ENCODE peak calls at places on chromosomes 11 and 22, in six cellular contexts. G, L, W, M, Z and J are unnamed samples.

GRCh38 chr11:2525941-2526807 is 81.4 kb downstream of the KCNQ1 start:
- ATAC-seq in G (no peak), L (no peak), W (no peak), M (no peak), Z (no peak), J (no peak)

GRCh38 chr22:24285245-24285644 is 14.6 kb downstream of the SPECC1L start:
- ATAC-seq in G (peak; percentile 80), L (no peak), W (no peak), M (no peak), Z (no peak), J (peak; percentile 32)

GRCh38 chr11:129249923-129250322 is 57.8 kb upstream of the ARHGAP32 start:
- ATAC-seq in G (no peak), L (no peak), W (no peak), M (no peak), Z (no peak), J (no peak)

GRCh38 chr22:39068033-39068785 is 8.9 kb upstream of the APOBEC3G start:
- ATAC-seq in G (peak; percentile 16), L (no peak), W (no peak), M (no peak), Z (peak; percentile 65), J (no peak)

GRCh38 chr22:38565441-38565840 is 4.5 kb downstream of the DMC1 start:
- ATAC-seq in G (no peak), L (no peak), W (no peak), M (no peak), Z (no peak), J (no peak)

GRCh38 chr11:75894036-75894585 is 79.1 kb downstream of the UVRAG start:
- ATAC-seq in G (peak; percentile 23), L (no peak), W (no peak), M (no peak), Z (no peak), J (no peak)

GRCh38 chr22:40486962-40487602 is 116.7 kb downstream of the SGSM3 start:
- ATAC-seq in G (no peak), L (no peak), W (no peak), M (no peak), Z (no peak), J (no peak)

GRCh38 chr11:31560842-31561476 is 51.4 kb downstream of the ELP4 start:
- ATAC-seq in G (no peak), L (no peak), W (no peak), M (no peak), Z (no peak), J (no peak)

GRCh38 chr11:120657306-120658070 is 145.9 kb downstream of the GRIK4 start:
- ATAC-seq in G (peak; percentile 86), L (no peak), W (no peak), M (no peak), Z (no peak), J (no peak)

GRCh38 chr22:17331690-17332089 is 37.6 kb upstream of the CECR2 start:
- ATAC-seq in G (no peak), L (no peak), W (no peak), M (no peak), Z (no peak), J (no peak)

GRCh38 chr11:115736146-115736545 is 231.9 kb upstream of the CADM1 start:
- ATAC-seq in G (no peak), L (no peak), W (no peak), M (no peak), Z (no peak), J (no peak)

GRCh38 chr22:25102722-25103121 is 96.9 kb upstream of the CRYBB3 start:
- ATAC-seq in G (no peak), L (no peak), W (no peak), M (no peak), Z (no peak), J (no peak)

GRCh38 chr11:129490004-129490403 is 114.4 kb downstream of the BARX2 start:
- ATAC-seq in G (no peak), L (no peak), W (no peak), M (no peak), Z (no peak), J (no peak)

GRCh38 chr11:73175551-73176144 is 33.5 kb upstream of the FCHSD2 start:
- ATAC-seq in G (no peak), L (no peak), W (no peak), M (peak; percentile 38), Z (no peak), J (no peak)

GRCh38 chr11:36540998-36541397 is 26.8 kb upstream of the RAG1 start:
- ATAC-seq in G (peak; percentile 97), L (peak; percentile 84), W (no peak), M (peak; percentile 86), Z (peak; percentile 91), J (no peak)

GRCh38 chr11:30017467-30017895 is 651 bp upstream of the KCNA4 start:
- ATAC-seq in G (no peak), L (no peak), W (peak; percentile 25), M (no peak), Z (no peak), J (no peak)

GRCh38 chr11:26331911-26332571 is at the start of gene ANO3:
- ATAC-seq in G (peak; percentile 98), L (peak; percentile 100), W (peak; percentile 91), M (peak; percentile 100), Z (peak; percentile 95), J (peak; percentile 90)

GRCh38 chr22:24697141-24697540 is 77.4 kb downstream of the PIWIL3 start:
- ATAC-seq in G (no peak), L (no peak), W (peak; percentile 28), M (peak; percentile 23), Z (peak; percentile 34), J (no peak)

GRCh38 chr22:17239156-17239701 is 20.0 kb upstream of the ADA2 start:
- ATAC-seq in G (no peak), L (no peak), W (no peak), M (no peak), Z (no peak), J (no peak)

GRCh38 chr11:80943226-80943625 is 1502.4 kb upstream of the TENM4 start:
- ATAC-seq in G (no peak), L (no peak), W (no peak), M (no peak), Z (no peak), J (no peak)

GRCh38 chr11:67337257-67337656 is 16.1 kb downstream of the POLD4 start:
- ATAC-seq in G (no peak), L (no peak), W (no peak), M (no peak), Z (no peak), J (no peak)

GRCh38 chr22:25100402-25100801 is 99.3 kb upstream of the CRYBB3 start:
- ATAC-seq in G (no peak), L (no peak), W (no peak), M (no peak), Z (no peak), J (no peak)

GRCh38 chr11:77073328-77074001 is 6.7 kb downstream of the CAPN5 start:
- ATAC-seq in G (peak; percentile 60), L (peak; percentile 92), W (peak; percentile 95), M (peak; percentile 89), Z (peak; percentile 77), J (peak; percentile 98)

GRCh38 chr11:126127898-126128297 is 65.2 kb upstream of the CDON start:
- ATAC-seq in G (no peak), L (no peak), W (no peak), M (no peak), Z (no peak), J (no peak)

GRCh38 chr11:58011771-58012170 is 11.9 kb upstream of the OR9Q1 start:
- ATAC-seq in G (no peak), L (no peak), W (no peak), M (no peak), Z (no peak), J (no peak)

GRCh38 chr11:74010306-74010981 is 1.6 kb upstream of the UCP3 start:
- ATAC-seq in G (no peak), L (peak; percentile 28), W (no peak), M (no peak), Z (peak; percentile 64), J (no peak)

GRCh38 chr22:44776535-44777363 is 24.4 kb downstream of the ARHGAP8 start:
- ATAC-seq in G (no peak), L (no peak), W (no peak), M (no peak), Z (no peak), J (no peak)
- TF ChIP-seq EP300 in G (no peak), L (no peak), W (no peak), M (no peak), Z (no peak), J (no peak)

GRCh38 chr11:122095950-122096942 is 19.8 kb downstream of the BLID start:
- ATAC-seq in G (no peak), L (no peak), W (no peak), M (no peak), Z (no peak), J (no peak)
- TF ChIP-seq EP300 in G (no peak), L (no peak), W (no peak), M (no peak), Z (no peak), J (no peak)

DNA sequence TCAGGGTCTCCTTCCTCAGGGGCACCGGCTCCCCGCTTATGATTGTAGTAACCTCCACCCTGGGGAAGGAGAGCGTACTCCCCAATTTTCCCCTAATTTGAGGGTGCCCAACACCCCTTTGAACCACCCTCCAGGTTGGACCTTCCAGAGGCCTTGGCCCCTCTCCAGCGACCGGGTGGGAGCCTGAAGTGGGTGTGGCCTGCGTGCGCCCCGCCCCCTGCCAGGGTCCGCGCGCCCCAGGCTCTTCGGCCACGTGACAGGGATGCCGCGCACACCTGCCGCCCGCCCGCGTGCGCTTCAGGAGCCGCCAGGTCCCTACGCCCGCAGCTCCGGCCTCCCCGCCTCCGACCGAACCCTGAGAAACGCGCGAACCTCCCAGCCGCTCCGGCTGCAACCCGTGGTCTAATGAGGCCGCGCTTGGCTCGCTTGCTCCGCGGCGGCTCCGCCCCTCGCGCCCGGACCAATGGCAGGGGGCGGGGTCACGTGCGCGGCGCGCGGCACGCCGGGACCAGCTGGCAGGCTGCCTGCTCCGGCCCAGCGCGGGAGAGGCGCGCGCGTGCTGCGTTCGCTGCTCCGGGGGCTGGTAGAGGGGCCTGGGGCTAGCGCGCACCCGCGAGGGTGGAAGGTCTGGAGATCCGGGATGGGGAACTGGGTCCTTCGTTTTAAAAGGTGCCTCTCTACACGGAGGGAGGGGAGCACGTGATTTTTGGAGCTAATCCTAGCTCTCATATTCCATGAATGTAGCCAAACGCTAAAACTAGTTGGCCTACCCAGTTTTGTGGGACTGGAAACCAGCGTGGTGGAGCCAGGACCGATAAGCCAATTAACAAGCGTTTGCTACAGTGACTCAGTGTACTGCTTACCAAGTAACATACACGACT is at the start of gene FOXRED2:
- ATAC-seq in G (peak; percentile 96), L (peak; percentile 81), W (peak; percentile 94), M (peak; percentile 79), Z (peak; percentile 92), J (peak; percentile 92)
- TF ChIP-seq EP300 in G (no peak), L (no peak), W (no peak), M (no peak), Z (no peak), J (no peak)

DNA sequence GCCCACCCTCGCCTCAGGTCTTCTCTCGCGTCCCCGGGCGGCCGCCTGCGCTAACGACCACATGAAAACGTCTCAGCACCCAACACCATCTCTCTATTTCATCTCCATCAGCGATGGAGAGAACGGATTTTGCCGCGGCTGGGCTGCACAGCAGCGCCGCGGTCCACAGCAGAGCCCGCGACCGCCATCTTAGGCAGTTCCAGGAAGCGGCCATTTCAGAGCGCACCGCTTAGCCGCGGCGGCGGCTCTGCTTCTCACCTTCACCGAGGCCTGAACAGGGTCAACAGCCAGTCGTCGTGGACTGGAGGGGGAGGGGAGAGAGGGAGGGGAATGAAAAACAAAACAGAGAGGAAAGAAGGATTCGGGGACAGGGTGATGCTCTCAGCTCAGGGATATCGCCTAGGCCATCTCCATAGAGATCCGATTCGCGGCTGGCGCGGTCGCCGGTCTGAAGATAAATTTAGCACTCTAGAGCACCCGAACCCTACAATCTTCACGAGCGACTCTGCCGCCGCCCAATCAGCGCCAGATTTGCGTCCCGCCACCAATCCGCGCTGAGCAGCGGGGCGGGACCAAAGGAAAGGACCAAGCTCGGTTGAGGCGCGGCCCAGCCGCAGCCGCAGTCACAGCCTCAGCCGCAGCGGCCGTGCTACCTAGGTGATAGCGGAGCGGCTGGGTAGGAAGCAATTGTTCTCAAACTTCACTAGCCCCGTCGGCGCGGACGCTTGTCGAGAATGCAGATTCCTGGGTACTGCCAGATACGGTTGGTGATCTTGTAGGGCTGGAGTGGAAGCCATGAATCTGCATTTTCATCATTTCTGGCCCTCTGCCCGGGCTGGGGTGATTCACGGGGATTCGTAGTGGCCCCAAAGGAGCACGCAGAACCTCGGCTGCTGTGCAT is at the start of gene ZBED5:
- ATAC-seq in G (peak; percentile 95), L (peak; percentile 96), W (peak; percentile 98), M (peak; percentile 97), Z (peak; percentile 96), J (peak; percentile 99)
- TF ChIP-seq EP300 in G (peak; percentile 53), L (no peak), W (no peak), M (no peak), Z (peak; percentile 6), J (no peak)